ENCODE peak calls at places on chromosome 20, in nine cellular contexts. Y is stimulated activated CD8-positive, alpha-beta memory T cell treated with anti-CD3 and anti-CD28 coated beads, Interleukin-15, amount 100 ng/mL, for 24 hours; X is C1 segment of cervical spinal cord; N is spleen; V is activated T-helper 2 cell treated with anti-CD3 and anti-CD28 coated beads, Interferon-gamma antibody, Interleukin-2, Interleukin-4, amounts not matched to agents 10 μg/mL and 5 μg/mL and 100 μg/mL, durations not matched to agents 14 hours and 24 hours and 36 hours; B is kidney tubule cell; I is substantia nigra; P is ascending aorta; W is H9. D is an unnamed sample.

GRCh38 chr20:61589055-61589385 is 337.0 kb downstream of the CDH4 start:
- DNase-seq in Y (no peak), X (no peak), N (no peak), V (no peak), B (peak; percentile 75), I (no peak), P (no peak), W (no peak), D (no peak)

GRCh38 chr20:34311118-34312023 is 8.2 kb upstream of the AHCY start:
- DNase-seq in Y (no peak), X (no peak), N (no peak), V (no peak), B (no peak), I (no peak), P (no peak), W (peak; percentile 86), D (peak; percentile 38)

GRCh38 chr20:58714923-58715708 is 22.5 kb downstream of the NPEPL1 start:
- DNase-seq in Y (no peak), X (no peak), N (peak; percentile 72), V (peak; percentile 6), B (no peak), I (no peak), P (no peak), W (no peak), D (peak; percentile 7)

GRCh38 chr20:12847862-12848261 is 160.9 kb upstream of the SPTLC3 start:
- DNase-seq in Y (no peak), X (no peak), N (no peak), V (no peak), B (peak; percentile 10), I (no peak), P (no peak), W (no peak), D (peak; percentile 34)

GRCh38 chr20:54643761-54644160 is 168.4 kb downstream of the DOK5 start:
- DNase-seq in Y (no peak), X (no peak), N (no peak), V (no peak), B (peak; percentile 92), I (no peak), P (no peak), W (no peak), D (no peak)

GRCh38 chr20:20553534-20553933 is 158.9 kb downstream of the RALGAPA2 start:
- DNase-seq in Y (no peak), X (no peak), N (no peak), V (no peak), B (no peak), I (no peak), P (no peak), W (no peak), D (no peak)

GRCh38 chr20:32215729-32216128 is 8.0 kb downstream of the POFUT1 start:
- DNase-seq in Y (no peak), X (no peak), N (no peak), V (no peak), B (no peak), I (no peak), P (no peak), W (no peak), D (no peak)

GRCh38 chr20:51447097-51447764 is 95.3 kb downstream of the NFATC2 start:
- DNase-seq in Y (no peak), X (peak; percentile 3), N (peak; percentile 40), V (no peak), B (peak; percentile 93), I (no peak), P (peak; percentile 96), W (no peak), D (no peak)

GRCh38 chr20:9759392-9759791 is 79.5 kb downstream of the PAK5 start:
- DNase-seq in Y (no peak), X (no peak), N (no peak), V (no peak), B (no peak), I (no peak), P (no peak), W (no peak), D (no peak)

GRCh38 chr20:53165452-53165851 is 193.3 kb downstream of the TSHZ2 start:
- DNase-seq in Y (no peak), X (no peak), N (no peak), V (no peak), B (no peak), I (no peak), P (no peak), W (no peak), D (no peak)

GRCh38 chr20:34334654-34335407 is 28.2 kb upstream of the ITCH start:
- DNase-seq in Y (no peak), X (peak; percentile 77), N (no peak), V (no peak), B (no peak), I (peak; percentile 81), P (no peak), W (no peak), D (no peak)

GRCh38 chr20:37446286-37447032 is 74.6 kb upstream of the NNAT start:
- DNase-seq in Y (no peak), X (no peak), N (no peak), V (no peak), B (no peak), I (no peak), P (no peak), W (no peak), D (no peak)

GRCh38 chr20:12355185-12355584 is 437.5 kb downstream of the BTBD3 start:
- DNase-seq in Y (no peak), X (no peak), N (no peak), V (no peak), B (no peak), I (no peak), P (no peak), W (no peak), D (no peak)

GRCh38 chr20:46378390-46379009 is 27.9 kb downstream of the ELMO2 start:
- DNase-seq in Y (no peak), X (no peak), N (no peak), V (no peak), B (no peak), I (no peak), P (peak; percentile 44), W (no peak), D (no peak)